ENCODE peak calls at places on chromosomes 2 and 18, in nine cellular contexts. One of them, this sample, is unnamed.

GRCh38 chr2:150859162-150859561 is 371.7 kb upstream of the RND3 start:
- DNase-seq in NCI-H69: peak
- DNase-seq in SW 1271: no peak
- DNase-seq in GM12864: no peak
- DNase-seq in tibial artery: no peak
- DNase-seq in cardiac muscle cell: no peak
- DNase-seq in ecto neural progenitor cell: no peak
- DNase-seq in CD8-positive, alpha-beta memory T cell: no peak
- DNase-seq in AG20443: no peak
- DNase-seq in this sample: no peak

GRCh38 chr2:175036582-175037018 is 31.4 kb upstream of the CHN1 start:
- DNase-seq in AG20443: peak
- DNase-seq in SW 1271: peak
- DNase-seq in GM12864: no peak
- DNase-seq in ecto neural progenitor cell: no peak
- DNase-seq in CD8-positive, alpha-beta memory T cell: no peak
- DNase-seq in NCI-H69: peak
- DNase-seq in tibial artery: no peak
- DNase-seq in cardiac muscle cell: peak
- DNase-seq in this sample: no peak

GRCh38 chr2:106561356-106561755 is 74.2 kb downstream of the CD8B2 start:
- DNase-seq in GM12864: no peak
- DNase-seq in cardiac muscle cell: no peak
- DNase-seq in ecto neural progenitor cell: no peak
- DNase-seq in SW 1271: no peak
- DNase-seq in AG20443: no peak
- DNase-seq in CD8-positive, alpha-beta memory T cell: no peak
- DNase-seq in tibial artery: peak
- DNase-seq in NCI-H69: peak
- DNase-seq in this sample: no peak

GRCh38 chr2:239897596-239898235 is 127.4 kb downstream of the NDUFA10 start:
- DNase-seq in ecto neural progenitor cell: no peak
- DNase-seq in cardiac muscle cell: no peak
- DNase-seq in NCI-H69: no peak
- DNase-seq in tibial artery: peak
- DNase-seq in CD8-positive, alpha-beta memory T cell: no peak
- DNase-seq in SW 1271: no peak
- DNase-seq in AG20443: no peak
- DNase-seq in GM12864: no peak
- DNase-seq in this sample: no peak

GRCh38 chr2:9681427-9681817 is 50.6 kb upstream of the YWHAQ start:
- DNase-seq in CD8-positive, alpha-beta memory T cell: peak
- DNase-seq in GM12864: no peak
- DNase-seq in SW 1271: no peak
- DNase-seq in ecto neural progenitor cell: no peak
- DNase-seq in cardiac muscle cell: no peak
- DNase-seq in tibial artery: no peak
- DNase-seq in NCI-H69: no peak
- DNase-seq in AG20443: no peak
- DNase-seq in this sample: no peak

GRCh38 chr2:172525601-172526000 is 30.3 kb upstream of the PDK1 start:
- DNase-seq in NCI-H69: peak
- DNase-seq in tibial artery: no peak
- DNase-seq in cardiac muscle cell: no peak
- DNase-seq in ecto neural progenitor cell: no peak
- DNase-seq in SW 1271: no peak
- DNase-seq in CD8-positive, alpha-beta memory T cell: no peak
- DNase-seq in AG20443: no peak
- DNase-seq in GM12864: no peak
- DNase-seq in this sample: no peak

GRCh38 chr2:197869501-197870111 is 65.2 kb downstream of the PLCL1 start:
- DNase-seq in CD8-positive, alpha-beta memory T cell: no peak
- DNase-seq in cardiac muscle cell: no peak
- DNase-seq in GM12864: no peak
- DNase-seq in tibial artery: no peak
- DNase-seq in AG20443: no peak
- DNase-seq in SW 1271: no peak
- DNase-seq in NCI-H69: peak
- DNase-seq in ecto neural progenitor cell: no peak
- DNase-seq in this sample: no peak

GRCh38 chr18:68267583-68267982 is 447.3 kb downstream of the TMX3 start:
- DNase-seq in NCI-H69: no peak
- DNase-seq in cardiac muscle cell: no peak
- DNase-seq in GM12864: no peak
- DNase-seq in SW 1271: peak
- DNase-seq in CD8-positive, alpha-beta memory T cell: no peak
- DNase-seq in AG20443: peak
- DNase-seq in ecto neural progenitor cell: no peak
- DNase-seq in tibial artery: no peak
- DNase-seq in this sample: no peak

GRCh38 chr18:64659186-64659585 is 510.3 kb upstream of the LINC00305 start:
- DNase-seq in GM12864: no peak
- DNase-seq in AG20443: no peak
- DNase-seq in CD8-positive, alpha-beta memory T cell: no peak
- DNase-seq in SW 1271: no peak
- DNase-seq in NCI-H69: peak
- DNase-seq in tibial artery: no peak
- DNase-seq in cardiac muscle cell: no peak
- DNase-seq in ecto neural progenitor cell: no peak
- DNase-seq in this sample: no peak

GRCh38 chr18:61333271-61333745 is at the start of gene CDH20:
- DNase-seq in GM12864: no peak
- DNase-seq in SW 1271: no peak
- DNase-seq in AG20443: peak
- DNase-seq in NCI-H69: peak
- DNase-seq in ecto neural progenitor cell: peak
- DNase-seq in tibial artery: no peak
- DNase-seq in cardiac muscle cell: peak
- DNase-seq in CD8-positive, alpha-beta memory T cell: no peak
- DNase-seq in this sample: no peak

GRCh38 chr2:66251520-66251919 is 183.4 kb upstream of the MEIS1 start:
- DNase-seq in ecto neural progenitor cell: no peak
- DNase-seq in NCI-H69: no peak
- DNase-seq in SW 1271: no peak
- DNase-seq in GM12864: no peak
- DNase-seq in tibial artery: no peak
- DNase-seq in AG20443: no peak
- DNase-seq in cardiac muscle cell: peak
- DNase-seq in CD8-positive, alpha-beta memory T cell: no peak
- DNase-seq in this sample: no peak

GRCh38 chr2:111049792-111050640 is 70.7 kb upstream of the BCL2L11 start:
- DNase-seq in CD8-positive, alpha-beta memory T cell: no peak
- DNase-seq in tibial artery: no peak
- DNase-seq in AG20443: peak
- DNase-seq in SW 1271: no peak
- DNase-seq in cardiac muscle cell: peak
- DNase-seq in NCI-H69: peak
- DNase-seq in GM12864: no peak
- DNase-seq in ecto neural progenitor cell: peak
- DNase-seq in this sample: no peak

GRCh38 chr2:156343940-156344301 is 11.4 kb upstream of the NR4A2 start:
- DNase-seq in GM12864: no peak
- DNase-seq in cardiac muscle cell: no peak
- DNase-seq in tibial artery: no peak
- DNase-seq in NCI-H69: peak
- DNase-seq in ecto neural progenitor cell: no peak
- DNase-seq in SW 1271: no peak
- DNase-seq in CD8-positive, alpha-beta memory T cell: no peak
- DNase-seq in AG20443: peak
- DNase-seq in this sample: no peak

GRCh38 chr2:189521686-189522434 is 58.7 kb downstream of the SLC40A1 start:
- DNase-seq in tibial artery: no peak
- DNase-seq in cardiac muscle cell: no peak
- DNase-seq in SW 1271: no peak
- DNase-seq in GM12864: no peak
- DNase-seq in AG20443: no peak
- DNase-seq in CD8-positive, alpha-beta memory T cell: no peak
- DNase-seq in ecto neural progenitor cell: no peak
- DNase-seq in NCI-H69: no peak
- DNase-seq in this sample: no peak

GRCh38 chr2:116489944-116490343 is 1324.5 kb upstream of the DDX18 start:
- DNase-seq in tibial artery: no peak
- DNase-seq in cardiac muscle cell: no peak
- DNase-seq in ecto neural progenitor cell: no peak
- DNase-seq in CD8-positive, alpha-beta memory T cell: no peak
- DNase-seq in NCI-H69: no peak
- DNase-seq in GM12864: no peak
- DNase-seq in AG20443: no peak
- DNase-seq in SW 1271: no peak
- DNase-seq in this sample: no peak

GRCh38 chr2:140257692-140258300 is 1477.6 kb upstream of the NXPH2 start:
- DNase-seq in CD8-positive, alpha-beta memory T cell: no peak
- DNase-seq in cardiac muscle cell: no peak
- DNase-seq in tibial artery: no peak
- DNase-seq in AG20443: no peak
- DNase-seq in SW 1271: no peak
- DNase-seq in NCI-H69: peak
- DNase-seq in ecto neural progenitor cell: no peak
- DNase-seq in GM12864: no peak
- DNase-seq in this sample: no peak

GRCh38 chr2:101773137-101773536 is 75.6 kb downstream of the MAP4K4 start:
- DNase-seq in AG20443: no peak
- DNase-seq in NCI-H69: no peak
- DNase-seq in tibial artery: no peak
- DNase-seq in SW 1271: no peak
- DNase-seq in GM12864: no peak
- DNase-seq in ecto neural progenitor cell: no peak
- DNase-seq in cardiac muscle cell: no peak
- DNase-seq in CD8-positive, alpha-beta memory T cell: no peak
- DNase-seq in this sample: no peak

GRCh38 chr2:176140520-176141317 is 10.6 kb upstream of the HOXD4 start:
- DNase-seq in ecto neural progenitor cell: peak
- DNase-seq in GM12864: no peak
- DNase-seq in AG20443: peak
- DNase-seq in tibial artery: peak
- DNase-seq in NCI-H69: peak
- DNase-seq in cardiac muscle cell: peak
- DNase-seq in SW 1271: peak
- DNase-seq in CD8-positive, alpha-beta memory T cell: peak
- DNase-seq in this sample: peak

GRCh38 chr2:115162454-115163293 is 720.2 kb downstream of the DPP10 start:
- DNase-seq in AG20443: no peak
- DNase-seq in GM12864: no peak
- DNase-seq in SW 1271: no peak
- DNase-seq in cardiac muscle cell: peak
- DNase-seq in CD8-positive, alpha-beta memory T cell: no peak
- DNase-seq in tibial artery: no peak
- DNase-seq in NCI-H69: peak
- DNase-seq in ecto neural progenitor cell: peak
- DNase-seq in this sample: no peak

GRCh38 chr2:231482806-231483391 is 18.6 kb upstream of the NCL start:
- DNase-seq in SW 1271: peak
- DNase-seq in NCI-H69: peak
- DNase-seq in ecto neural progenitor cell: peak
- DNase-seq in AG20443: peak
- DNase-seq in GM12864: no peak
- DNase-seq in cardiac muscle cell: peak
- DNase-seq in tibial artery: peak
- DNase-seq in CD8-positive, alpha-beta memory T cell: peak
- DNase-seq in this sample: peak

GRCh38 chr2:97713296-97714083 is at the start of gene ZAP70:
- DNase-seq in SW 1271: no peak
- DNase-seq in tibial artery: peak
- DNase-seq in NCI-H69: no peak
- DNase-seq in AG20443: no peak
- DNase-seq in CD8-positive, alpha-beta memory T cell: peak
- DNase-seq in ecto neural progenitor cell: no peak
- DNase-seq in GM12864: no peak
- DNase-seq in cardiac muscle cell: no peak
- DNase-seq in this sample: peak

This sample was measured in B cell.